ENCODE peak calls at places on chromosomes 13 and 19, in ten cellular contexts. L is hepatic stellate cell; F is activated CD4-positive, alpha-beta T cell treated with anti-CD3 and anti-CD28 coated beads for 36 hours; R is stimulated activated CD8-positive, alpha-beta memory T cell treated with anti-CD3 and anti-CD28 coated beads, Interleukin-2, amount 100 ng/mL, for 1 hour; U is IMR-90; O is aorta; D is colonic mucosa; J is NCI-H774; T is posterior cingulate gyrus; Y is amniotic stem cell. V is an unnamed sample.

GRCh38 chr13:45224181-45224580 is 23.3 kb upstream of the KCTD4 start:
- DNase-seq in F (no peak), O (no peak), J (no peak), L (no peak), Y (no peak), T (no peak), R (no peak), U (peak; percentile 55), D (no peak), V (no peak)

GRCh38 chr19:50718255-50719118 is 1.1 kb downstream of the SHANK1 start:
- DNase-seq in Y (no peak), F (peak; percentile 41), J (no peak), R (no peak), T (peak; percentile 92), U (no peak), O (no peak), L (peak; percentile 70), D (no peak), V (no peak)

GRCh38 chr13:46352810-46353209 is 34.2 kb downstream of the RUBCNL start:
- DNase-seq in R (no peak), D (no peak), L (no peak), U (no peak), O (no peak), J (no peak), T (no peak), Y (no peak), F (no peak), V (no peak)

GRCh38 chr19:343941-344624 is 513 bp downstream of the MIER2 start:
- DNase-seq in J (peak; percentile 46), U (no peak), R (peak; percentile 22), O (peak; percentile 79), T (no peak), D (no peak), L (peak; percentile 81), F (peak; percentile 61), Y (peak; percentile 10), V (peak; percentile 15)

GRCh38 chr19:34474233-34474989 is 7.1 kb upstream of the WTIP start:
- DNase-seq in R (no peak), F (no peak), J (no peak), L (no peak), O (no peak), D (no peak), Y (no peak), T (peak; percentile 44), U (peak; percentile 14), V (no peak)

GRCh38 chr19:43465468-43466120 is at the start of gene LYPD3:
- DNase-seq in U (peak; percentile 31), D (peak; percentile 53), J (no peak), O (peak; percentile 81), R (no peak), L (no peak), F (peak; percentile 38), Y (no peak), T (no peak), V (no peak)

GRCh38 chr19:16303755-16304154 is 20.9 kb upstream of the KLF2 start:
- DNase-seq in T (no peak), Y (no peak), D (no peak), U (no peak), L (no peak), R (no peak), J (no peak), O (no peak), F (no peak), V (no peak)

GRCh38 chr13:75279834-75280369 is 202.1 kb downstream of the TBC1D4 start:
- DNase-seq in R (no peak), O (no peak), U (no peak), Y (no peak), D (peak; percentile 37), T (no peak), L (no peak), J (no peak), F (no peak), V (no peak)

GRCh38 chr19:46610851-46611770 is 10.0 kb downstream of the CALM3 start:
- DNase-seq in U (peak; percentile 36), R (no peak), O (peak; percentile 69), Y (no peak), J (no peak), F (peak; percentile 45), T (peak; percentile 80), D (no peak), L (peak; percentile 10), V (no peak)

GRCh38 chr19:38685666-38686529 is 38.4 kb downstream of the ACTN4 start:
- DNase-seq in D (no peak), Y (no peak), R (no peak), F (peak; percentile 30), L (no peak), J (no peak), O (no peak), U (peak; percentile 73), T (no peak), V (no peak)

GRCh38 chr13:41428155-41428554 is 29.2 kb upstream of the RGCC start:
- DNase-seq in T (peak; percentile 81), U (no peak), F (peak; percentile 65), Y (no peak), R (peak; percentile 27), D (peak; percentile 20), L (no peak), O (no peak), J (no peak), V (peak; percentile 22)

GRCh38 chr13:42354246-42355117 is 82.5 kb downstream of the AKAP11 start:
- DNase-seq in L (no peak), O (no peak), T (no peak), D (no peak), R (peak; percentile 19), F (peak; percentile 67), U (peak; percentile 48), Y (no peak), J (no peak), V (no peak)

V was measured in activated T-helper 9 cell treated with anti-CD3 and anti-CD28 coated beads, Interleukin-2, amount 50 U/mL, for 16 hours.